ENCODE peak calls at places on chromosomes 11 and 22, in nine cellular contexts. One of them, this sample, is unnamed.

GRCh38 chr22:49502126-49502826 is 325.4 kb downstream of the BRD1 start:
- DNase-seq in CD8-positive, alpha-beta T cell: no peak
- DNase-seq in A549: peak; percentile 53
- DNase-seq in fibroblast of lung: peak; percentile 22
- DNase-seq in cardiac muscle cell: no peak
- DNase-seq in body of pancreas: no peak
- DNase-seq in sigmoid colon: no peak
- DNase-seq in adrenal gland: no peak
- DNase-seq in left ventricle myocardium inferior: no peak
- DNase-seq in this sample: no peak

GRCh38 chr11:79087238-79087956 is 353.4 kb downstream of the TENM4 start:
- DNase-seq in CD8-positive, alpha-beta T cell: no peak
- DNase-seq in adrenal gland: no peak
- DNase-seq in left ventricle myocardium inferior: no peak
- DNase-seq in A549: peak; percentile 86
- DNase-seq in body of pancreas: peak; percentile 17
- DNase-seq in sigmoid colon: no peak
- DNase-seq in cardiac muscle cell: peak; percentile 68
- DNase-seq in fibroblast of lung: peak; percentile 92
- DNase-seq in this sample: no peak

GRCh38 chr22:50399751-50400331 is 56.7 kb downstream of the PPP6R2 start:
- DNase-seq in body of pancreas: peak; percentile 45
- DNase-seq in sigmoid colon: no peak
- DNase-seq in cardiac muscle cell: peak; percentile 53
- DNase-seq in left ventricle myocardium inferior: no peak
- DNase-seq in A549: peak; percentile 49
- DNase-seq in adrenal gland: no peak
- DNase-seq in fibroblast of lung: no peak
- DNase-seq in CD8-positive, alpha-beta T cell: peak; percentile 28
- DNase-seq in this sample: peak; percentile 68

GRCh38 chr11:130533113-130533803 is 84.8 kb downstream of the ADAMTS15 start:
- DNase-seq in cardiac muscle cell: peak; percentile 22
- DNase-seq in sigmoid colon: no peak
- DNase-seq in A549: no peak
- DNase-seq in adrenal gland: no peak
- DNase-seq in left ventricle myocardium inferior: no peak
- DNase-seq in CD8-positive, alpha-beta T cell: no peak
- DNase-seq in body of pancreas: no peak
- DNase-seq in fibroblast of lung: no peak
- DNase-seq in this sample: no peak

GRCh38 chr11:11178671-11179070 is 174.4 kb downstream of the CSNK2A3 start:
- DNase-seq in adrenal gland: no peak
- DNase-seq in A549: no peak
- DNase-seq in cardiac muscle cell: no peak
- DNase-seq in sigmoid colon: no peak
- DNase-seq in left ventricle myocardium inferior: no peak
- DNase-seq in body of pancreas: no peak
- DNase-seq in fibroblast of lung: peak; percentile 55
- DNase-seq in CD8-positive, alpha-beta T cell: no peak
- DNase-seq in this sample: no peak

GRCh38 chr11:65613091-65613928 is 711 bp downstream of the MAP3K11 start:
- DNase-seq in left ventricle myocardium inferior: no peak
- DNase-seq in cardiac muscle cell: peak; percentile 28
- DNase-seq in A549: no peak
- DNase-seq in body of pancreas: peak; percentile 46
- DNase-seq in adrenal gland: peak; percentile 58
- DNase-seq in sigmoid colon: no peak
- DNase-seq in fibroblast of lung: no peak
- DNase-seq in CD8-positive, alpha-beta T cell: no peak
- DNase-seq in this sample: peak; percentile 53

GRCh38 chr11:71307811-71308645 is 55.7 kb upstream of the SHANK2 start:
- DNase-seq in fibroblast of lung: no peak
- DNase-seq in CD8-positive, alpha-beta T cell: no peak
- DNase-seq in adrenal gland: no peak
- DNase-seq in sigmoid colon: peak; percentile 29
- DNase-seq in body of pancreas: peak; percentile 5
- DNase-seq in cardiac muscle cell: no peak
- DNase-seq in A549: no peak
- DNase-seq in left ventricle myocardium inferior: no peak
- DNase-seq in this sample: no peak

GRCh38 chr11:65858354-65859133 is 564 bp upstream of the CFL1 start:
- DNase-seq in cardiac muscle cell: no peak
- DNase-seq in A549: no peak
- DNase-seq in sigmoid colon: no peak
- DNase-seq in CD8-positive, alpha-beta T cell: no peak
- DNase-seq in body of pancreas: no peak
- DNase-seq in adrenal gland: no peak
- DNase-seq in fibroblast of lung: no peak
- DNase-seq in left ventricle myocardium inferior: no peak
- DNase-seq in this sample: no peak

GRCh38 chr11:18671246-18671645 is 27.3 kb upstream of the TMEM86A start:
- DNase-seq in sigmoid colon: no peak
- DNase-seq in CD8-positive, alpha-beta T cell: no peak
- DNase-seq in fibroblast of lung: no peak
- DNase-seq in adrenal gland: no peak
- DNase-seq in cardiac muscle cell: no peak
- DNase-seq in A549: no peak
- DNase-seq in body of pancreas: no peak
- DNase-seq in left ventricle myocardium inferior: no peak
- DNase-seq in this sample: no peak

GRCh38 chr11:3043315-3043871 is 13.8 kb downstream of the CARS1 start:
- DNase-seq in adrenal gland: peak; percentile 78
- DNase-seq in CD8-positive, alpha-beta T cell: no peak
- DNase-seq in sigmoid colon: peak; percentile 94
- DNase-seq in left ventricle myocardium inferior: peak; percentile 80
- DNase-seq in cardiac muscle cell: no peak
- DNase-seq in fibroblast of lung: peak; percentile 62
- DNase-seq in body of pancreas: peak; percentile 59
- DNase-seq in A549: no peak
- DNase-seq in this sample: peak; percentile 85

GRCh38 chr22:39932918-39933649 is 27.1 kb upstream of the TMA7B start:
- DNase-seq in CD8-positive, alpha-beta T cell: peak; percentile 67
- DNase-seq in cardiac muscle cell: peak; percentile 33
- DNase-seq in A549: peak; percentile 22
- DNase-seq in sigmoid colon: no peak
- DNase-seq in adrenal gland: no peak
- DNase-seq in left ventricle myocardium inferior: no peak
- DNase-seq in body of pancreas: peak; percentile 52
- DNase-seq in fibroblast of lung: no peak
- DNase-seq in this sample: no peak

GRCh38 chr11:112968988-112969714 is 7.9 kb downstream of the NCAM1 start:
- DNase-seq in adrenal gland: no peak
- DNase-seq in fibroblast of lung: peak; percentile 81
- DNase-seq in CD8-positive, alpha-beta T cell: no peak
- DNase-seq in left ventricle myocardium inferior: no peak
- DNase-seq in sigmoid colon: no peak
- DNase-seq in body of pancreas: no peak
- DNase-seq in A549: no peak
- DNase-seq in cardiac muscle cell: no peak
- DNase-seq in this sample: no peak

GRCh38 chr11:65522640-65523322 is 2.1 kb upstream of the SCYL1 start:
- DNase-seq in A549: no peak
- DNase-seq in CD8-positive, alpha-beta T cell: no peak
- DNase-seq in body of pancreas: no peak
- DNase-seq in cardiac muscle cell: no peak
- DNase-seq in fibroblast of lung: no peak
- DNase-seq in adrenal gland: no peak
- DNase-seq in sigmoid colon: no peak
- DNase-seq in left ventricle myocardium inferior: peak; percentile 13
- DNase-seq in this sample: no peak

GRCh38 chr22:30249049-30250038 is 2.8 kb upstream of the LIF start:
- DNase-seq in cardiac muscle cell: no peak
- DNase-seq in sigmoid colon: peak; percentile 79
- DNase-seq in fibroblast of lung: no peak
- DNase-seq in body of pancreas: no peak
- DNase-seq in left ventricle myocardium inferior: peak; percentile 74
- DNase-seq in adrenal gland: no peak
- DNase-seq in A549: no peak
- DNase-seq in CD8-positive, alpha-beta T cell: no peak
- DNase-seq in this sample: peak; percentile 79

GRCh38 chr11:126465573-126466287 is 110.2 kb downstream of the ST3GAL4 start:
- DNase-seq in adrenal gland: no peak
- DNase-seq in cardiac muscle cell: no peak
- DNase-seq in A549: no peak
- DNase-seq in fibroblast of lung: no peak
- DNase-seq in left ventricle myocardium inferior: no peak
- DNase-seq in sigmoid colon: no peak
- DNase-seq in CD8-positive, alpha-beta T cell: no peak
- DNase-seq in body of pancreas: no peak
- DNase-seq in this sample: peak; percentile 41

GRCh38 chr22:17352798-17353197 is 16.5 kb upstream of the CECR2 start:
- DNase-seq in CD8-positive, alpha-beta T cell: no peak
- DNase-seq in A549: no peak
- DNase-seq in sigmoid colon: no peak
- DNase-seq in adrenal gland: no peak
- DNase-seq in body of pancreas: no peak
- DNase-seq in left ventricle myocardium inferior: no peak
- DNase-seq in fibroblast of lung: no peak
- DNase-seq in cardiac muscle cell: no peak
- DNase-seq in this sample: no peak

GRCh38 chr11:78822931-78823423 is 248.3 kb upstream of the NARS2 start:
- DNase-seq in left ventricle myocardium inferior: peak; percentile 25
- DNase-seq in adrenal gland: no peak
- DNase-seq in sigmoid colon: peak; percentile 75
- DNase-seq in CD8-positive, alpha-beta T cell: no peak
- DNase-seq in fibroblast of lung: no peak
- DNase-seq in body of pancreas: no peak
- DNase-seq in cardiac muscle cell: no peak
- DNase-seq in A549: no peak
- DNase-seq in this sample: peak; percentile 24

GRCh38 chr11:107505667-107506066 is 48.0 kb upstream of the CWF19L2 start:
- DNase-seq in A549: no peak
- DNase-seq in sigmoid colon: no peak
- DNase-seq in adrenal gland: no peak
- DNase-seq in CD8-positive, alpha-beta T cell: no peak
- DNase-seq in cardiac muscle cell: no peak
- DNase-seq in left ventricle myocardium inferior: no peak
- DNase-seq in body of pancreas: no peak
- DNase-seq in fibroblast of lung: no peak
- DNase-seq in this sample: no peak

DNA sequence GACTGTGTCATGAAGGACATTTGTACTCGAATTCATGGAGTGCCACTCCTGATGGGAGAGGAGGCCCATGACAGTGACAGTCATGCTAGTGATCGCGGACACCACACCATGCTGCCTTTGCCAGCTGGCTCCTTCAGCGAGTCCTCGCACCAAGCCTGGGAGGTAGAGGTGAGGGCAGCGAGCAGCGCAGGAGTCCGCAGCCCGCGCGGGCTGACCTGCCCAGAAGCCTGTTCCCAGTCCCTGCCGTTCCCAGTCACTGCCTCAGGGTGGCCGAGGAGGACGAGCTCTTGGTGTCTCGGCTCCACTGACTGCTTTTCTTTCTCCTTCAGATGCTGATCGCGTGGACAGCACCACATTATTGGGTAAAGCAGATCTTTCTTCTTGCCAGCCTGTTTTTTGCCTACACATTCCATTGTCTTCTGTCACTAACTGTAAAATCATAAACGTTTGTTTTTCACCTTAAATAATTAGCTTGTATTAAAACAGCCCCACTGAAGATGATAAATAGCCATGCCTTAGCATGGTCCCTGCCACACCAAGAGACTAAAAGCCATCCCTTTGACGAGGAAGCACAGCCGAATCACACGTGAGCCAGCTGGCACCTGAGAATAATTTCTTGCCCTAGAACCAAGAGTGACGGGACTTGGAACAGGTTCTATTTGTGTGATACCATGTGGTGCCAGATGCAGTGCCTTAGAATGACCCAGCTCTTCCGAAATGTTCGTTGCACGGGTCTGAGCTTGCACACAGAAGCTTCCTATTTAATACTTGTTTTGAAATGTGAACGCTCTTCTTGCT is 25.5 kb downstream of the FAM118A start:
- DNase-seq in sigmoid colon: no peak
- DNase-seq in cardiac muscle cell: peak; percentile 44
- DNase-seq in fibroblast of lung: no peak
- DNase-seq in left ventricle myocardium inferior: peak; percentile 85
- DNase-seq in A549: no peak
- DNase-seq in adrenal gland: peak; percentile 73
- DNase-seq in body of pancreas: no peak
- DNase-seq in CD8-positive, alpha-beta T cell: no peak
- DNase-seq in this sample: peak; percentile 86
- TF ChIP-seq CTCF in sigmoid colon: no peak
- TF ChIP-seq CTCF in cardiac muscle cell: no peak
- TF ChIP-seq CTCF in fibroblast of lung: no peak
- TF ChIP-seq CTCF in left ventricle myocardium inferior: peak; percentile 53
- TF ChIP-seq CTCF in A549: no peak
- TF ChIP-seq CTCF in adrenal gland: peak; percentile 24
- TF ChIP-seq CTCF in body of pancreas: no peak
- TF ChIP-seq CTCF in CD8-positive, alpha-beta T cell: no peak
- TF ChIP-seq CTCF in this sample: no peak

GRCh38 chr11:45209480-45209879 is 63.0 kb downstream of the PRDM11 start:
- DNase-seq in A549: no peak
- DNase-seq in body of pancreas: no peak
- DNase-seq in sigmoid colon: no peak
- DNase-seq in cardiac muscle cell: no peak
- DNase-seq in adrenal gland: no peak
- DNase-seq in left ventricle myocardium inferior: no peak
- DNase-seq in CD8-positive, alpha-beta T cell: no peak
- DNase-seq in fibroblast of lung: no peak
- DNase-seq in this sample: no peak
- H3K27ac ChIP-seq in A549: no peak overlapping the region
- H3K27ac ChIP-seq in body of pancreas: peak overlapping the region; percentile 46
- H3K27ac ChIP-seq in sigmoid colon: peak overlapping the region; percentile 87
- H3K27ac ChIP-seq in cardiac muscle cell: peak overlapping the region; percentile 77
- H3K27ac ChIP-seq in adrenal gland: peak overlapping the region; percentile 0
- H3K27ac ChIP-seq in left ventricle myocardium inferior: peak overlapping the region; percentile 94
- H3K27ac ChIP-seq in CD8-positive, alpha-beta T cell: no peak overlapping the region
- H3K27ac ChIP-seq in fibroblast of lung: no peak overlapping the region
- H3K27ac ChIP-seq in this sample: peak overlapping the region; percentile 73

DNA sequence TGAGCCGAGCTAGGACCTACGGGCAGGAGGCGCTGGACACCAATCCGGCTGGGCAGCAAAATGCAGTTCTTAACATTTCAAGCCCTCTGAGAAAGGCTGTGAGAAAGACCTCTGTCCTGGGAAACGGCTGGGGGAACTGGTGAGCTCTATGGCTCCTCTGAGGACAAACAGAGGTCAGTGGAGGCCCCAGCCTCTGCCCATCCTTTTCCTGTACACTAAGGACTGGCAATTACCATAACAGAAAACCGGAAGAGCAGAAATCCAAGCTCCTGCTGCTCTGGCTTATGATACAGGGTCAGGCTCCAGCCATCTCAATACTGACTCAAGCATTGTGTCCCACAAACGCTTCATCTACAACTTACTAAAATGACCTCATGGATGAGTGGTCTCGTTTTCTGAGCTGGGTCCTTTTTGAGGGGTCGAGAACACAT is 2.2 kb downstream of the TESMIN start:
- DNase-seq in body of pancreas: no peak
- DNase-seq in adrenal gland: no peak
- DNase-seq in left ventricle myocardium inferior: no peak
- DNase-seq in sigmoid colon: no peak
- DNase-seq in cardiac muscle cell: no peak
- DNase-seq in fibroblast of lung: peak; percentile 36
- DNase-seq in CD8-positive, alpha-beta T cell: no peak
- DNase-seq in A549: no peak
- DNase-seq in this sample: no peak
- H3K4me3 ChIP-seq in body of pancreas: no peak overlapping the region
- H3K4me3 ChIP-seq in adrenal gland: no peak overlapping the region
- H3K4me3 ChIP-seq in left ventricle myocardium inferior: no peak overlapping the region
- H3K4me3 ChIP-seq in sigmoid colon: no peak overlapping the region
- H3K4me3 ChIP-seq in cardiac muscle cell: no peak overlapping the region
- H3K4me3 ChIP-seq in fibroblast of lung: no peak overlapping the region
- H3K4me3 ChIP-seq in CD8-positive, alpha-beta T cell: no peak overlapping the region
- H3K4me3 ChIP-seq in A549: no peak overlapping the region
- H3K4me3 ChIP-seq in this sample: no peak overlapping the region

GRCh38 chr22:24555496-24556253 is at the start of gene SNRPD3:
- DNase-seq in A549: peak; percentile 90
- DNase-seq in CD8-positive, alpha-beta T cell: peak; percentile 89
- DNase-seq in body of pancreas: peak; percentile 93
- DNase-seq in left ventricle myocardium inferior: peak; percentile 94
- DNase-seq in cardiac muscle cell: peak; percentile 94
- DNase-seq in fibroblast of lung: peak; percentile 92
- DNase-seq in adrenal gland: peak; percentile 90
- DNase-seq in sigmoid colon: peak; percentile 97
- DNase-seq in this sample: peak; percentile 95
- TF ChIP-seq CTCF in A549: no peak
- TF ChIP-seq CTCF in CD8-positive, alpha-beta T cell: no peak
- TF ChIP-seq CTCF in body of pancreas: no peak
- TF ChIP-seq CTCF in left ventricle myocardium inferior: peak; percentile 54
- TF ChIP-seq CTCF in cardiac muscle cell: peak; percentile 33
- TF ChIP-seq CTCF in fibroblast of lung: no peak
- TF ChIP-seq CTCF in adrenal gland: peak; percentile 28
- TF ChIP-seq CTCF in sigmoid colon: peak; percentile 42
- TF ChIP-seq CTCF in this sample: no peak